ENCODE peak calls at places on chromosome X, in four cellular contexts. K is frontal cortex, Q is NAMALWA, U is NCI-H82. B is an unnamed sample.

GRCh38 chrX:40508560-40508959 is 72.2 kb upstream of the ATP6AP2 start:
- DNase-seq in Q (no peak), U (peak; percentile 41), K (no peak), B (no peak)

GRCh38 chrX:21675931-21676330 is 17.8 kb upstream of the KLHL34 start:
- DNase-seq in K (no peak), Q (no peak), U (no peak), B (no peak)

GRCh38 chrX:64394059-64394873 is 986 bp downstream of the MTMR8 start:
- DNase-seq in Q (no peak), U (peak; percentile 52), K (no peak), B (no peak)

GRCh38 chrX:154135458-154136229 is 8.4 kb upstream of the OPN1LW start:
- DNase-seq in K (no peak), Q (no peak), U (no peak), B (no peak)

GRCh38 chrX:49040376-49040955 is 2.7 kb downstream of the TFE3 start:
- DNase-seq in K (no peak), Q (no peak), U (no peak), B (no peak)

GRCh38 chrX:27599928-27600327 is 9.8 kb downstream of the DCAF8L2 start:
- DNase-seq in Q (no peak), U (no peak), K (no peak), B (no peak)

GRCh38 chrX:155148724-155149537 is 67.3 kb upstream of the VBP1 start:
- DNase-seq in U (peak; percentile 37), K (no peak), Q (peak; percentile 53), B (peak; percentile 39)

GRCh38 chrX:119759333-119759766 is 962 bp downstream of the SOWAHD start:
- DNase-seq in Q (no peak), U (no peak), K (no peak), B (no peak)

GRCh38 chrX:39905946-39906345 is 191.8 kb downstream of the BCOR start:
- DNase-seq in K (no peak), Q (no peak), U (no peak), B (no peak)

GRCh38 chrX:149641832-149642231 is 10.2 kb upstream of the TMEM185A start:
- DNase-seq in K (no peak), Q (no peak), U (no peak), B (no peak)

GRCh38 chrX:68932611-68933010 is 103.8 kb downstream of the EFNB1 start:
- DNase-seq in U (no peak), Q (no peak), K (no peak), B (no peak)

GRCh38 chrX:8820910-8821527 is 19.8 kb upstream of the FAM9A start:
- DNase-seq in K (no peak), U (peak; percentile 2), Q (no peak), B (no peak)

GRCh38 chrX:66994729-66995128 is 355.9 kb upstream of the EDA2R start:
- DNase-seq in Q (no peak), U (no peak), K (no peak), B (no peak)

GRCh38 chrX:10512258-10512657 is 108.1 kb downstream of the MID1 start:
- DNase-seq in K (no peak), Q (no peak), U (no peak), B (no peak)

GRCh38 chrX:129108936-129109335 is 414.4 kb downstream of the SMARCA1 start:
- DNase-seq in U (peak; percentile 70), K (no peak), Q (no peak), B (no peak)

GRCh38 chrX:71301195-71301924 is at the start of gene ITGB1BP2:
- DNase-seq in U (peak; percentile 94), Q (no peak), K (no peak), B (no peak)

GRCh38 chrX:104288269-104288668 is 33.5 kb upstream of the ESX1 start:
- DNase-seq in Q (no peak), K (no peak), U (no peak), B (no peak)

GRCh38 chrX:55908685-55909212 is 191.2 kb downstream of the RRAGB start:
- DNase-seq in Q (peak; percentile 26), U (peak; percentile 12), K (no peak), B (no peak)

GRCh38 chrX:78650906-78651437 is 8.2 kb downstream of the RTL3 start:
- DNase-seq in K (no peak), U (no peak), Q (peak; percentile 56), B (peak; percentile 66)

GRCh38 chrX:134660627-134661026 is 2.4 kb upstream of the PLAC1 start:
- DNase-seq in K (no peak), U (no peak), Q (no peak), B (no peak)

GRCh38 chrX:51144828-51145442 is 187.7 kb upstream of the NUDT10 start:
- DNase-seq in K (no peak), U (peak; percentile 73), Q (peak; percentile 57), B (peak; percentile 24)

GRCh38 chrX:44828008-44828605 is 15.7 kb upstream of the DUSP21 start:
- DNase-seq in U (no peak), Q (no peak), K (no peak), B (no peak)

GRCh38 chrX:137569470-137569891 is 3.6 kb downstream of the ZIC3 start:
- DNase-seq in K (no peak), U (no peak), Q (no peak), B (no peak)

GRCh38 chrX:119899125-119899524 is 3.4 kb downstream of the AKAP14 start:
- DNase-seq in K (no peak), Q (no peak), U (no peak), B (no peak)

GRCh38 chrX:54807524-54808108 is at the start of gene MAGED2:
- DNase-seq in Q (peak; percentile 13), U (peak; percentile 83), K (peak; percentile 30), B (peak; percentile 60)

GRCh38 chrX:19440713-19441112 is 74.6 kb downstream of the MAP3K15 start:
- DNase-seq in K (no peak), U (no peak), Q (no peak), B (no peak)

GRCh38 chrX:12956704-12957541 is 18.0 kb upstream of the TMSB4X start:
- DNase-seq in K (no peak), U (peak; percentile 16), Q (peak; percentile 91), B (peak; percentile 80)

GRCh38 chrX:84248226-84248625 is 60.2 kb upstream of the RPS6KA6 start:
- DNase-seq in K (no peak), Q (no peak), U (no peak), B (no peak)

GRCh38 chrX:124475358-124475757 is 129.0 kb downstream of the SH2D1A start:
- DNase-seq in U (no peak), K (no peak), Q (no peak), B (no peak)

GRCh38 chrX:149527705-149528104 is 13.1 kb upstream of the EOLA1 start:
- DNase-seq in K (no peak), Q (peak; percentile 71), U (peak; percentile 34), B (peak; percentile 40)

GRCh38 chrX:71919436-71919835 is 8.8 kb downstream of the NHSL2 start:
- DNase-seq in Q (no peak), K (no peak), U (peak; percentile 78), B (no peak)

GRCh38 chrX:30489323-30489722 is 88.2 kb downstream of the TASL start:
- DNase-seq in K (no peak), U (peak; percentile 20), Q (peak; percentile 6), B (peak; percentile 3)

GRCh38 chrX:21926116-21926515 is 14.4 kb upstream of the SMS start:
- DNase-seq in U (no peak), Q (no peak), K (no peak), B (no peak)

GRCh38 chrX:139851730-139852129 is 81.1 kb downstream of the ATP11C start:
- DNase-seq in Q (no peak), K (no peak), U (no peak), B (no peak)

GRCh38 chrX:14032383-14032782 is 2.7 kb upstream of the GEMIN8 start:
- DNase-seq in Q (peak; percentile 66), K (peak; percentile 58), U (peak; percentile 78), B (peak; percentile 58)

GRCh38 chrX:111164728-111165127 is 68.7 kb downstream of the PAK3 start:
- DNase-seq in K (no peak), U (peak; percentile 46), Q (peak; percentile 10), B (no peak)

GRCh38 chrX:154313147-154313546 is 17.6 kb downstream of the TKTL1 start:
- DNase-seq in K (no peak), Q (no peak), U (no peak), B (no peak)

GRCh38 chrX:10233173-10233572 is 76.4 kb downstream of the CLCN4 start:
- DNase-seq in Q (no peak), U (peak; percentile 64), K (no peak), B (no peak)

GRCh38 chrX:72094894-72095293 is 36.8 kb downstream of the RTL5 start:
- DNase-seq in K (no peak), Q (peak; percentile 42), U (no peak), B (peak; percentile 4)

GRCh38 chrX:121014826-121015225 is 29.3 kb upstream of the CT47A1 start:
- DNase-seq in U (no peak), K (no peak), Q (no peak), B (no peak)

B was measured in DND-41.